ENCODE peak calls at places on chromosomes 5 and 9, in four cellular contexts. I, T, V and L are unnamed samples.

GRCh38 chr5:137374110-137374853 is 124.8 kb downstream of the SPOCK1 start:
- DNase-seq in T (no peak), V (no peak), I (no peak), L (no peak)

GRCh38 chr5:93582677-93583524 is at the start of gene NR2F1:
- DNase-seq in I (peak; percentile 99), V (peak; percentile 92), T (peak; percentile 99), L (peak; percentile 42)

GRCh38 chr9:114367823-114368609 is 19.8 kb downstream of the AKNA start:
- DNase-seq in I (no peak), V (no peak), T (no peak), L (no peak)

GRCh38 chr9:18017136-18017535 is 438.3 kb downstream of the SH3GL2 start:
- DNase-seq in I (no peak), T (no peak), V (no peak), L (no peak)

GRCh38 chr9:21579209-21579608 is 97.1 kb upstream of the IFNE start:
- DNase-seq in T (peak; percentile 10), I (no peak), V (no peak), L (no peak)

GRCh38 chr5:95760291-95761191 is 29.4 kb downstream of the RHOBTB3 start:
- DNase-seq in I (no peak), V (no peak), T (peak; percentile 99), L (no peak)

GRCh38 chr9:37618817-37619216 is 26.4 kb upstream of the TOMM5 start:
- DNase-seq in T (peak; percentile 86), V (no peak), I (no peak), L (peak; percentile 49)

GRCh38 chr9:134057751-134058701 is 9.8 kb downstream of the BRD3 start:
- DNase-seq in V (no peak), T (no peak), I (no peak), L (no peak)

GRCh38 chr5:134575316-134575715 is 49.8 kb downstream of the JADE2 start:
- DNase-seq in V (no peak), I (no peak), T (no peak), L (no peak)

GRCh38 chr5:134578578-134579283 is 53.3 kb downstream of the JADE2 start:
- DNase-seq in V (no peak), I (no peak), T (no peak), L (no peak)

GRCh38 chr5:134577796-134578577 is 52.5 kb downstream of the JADE2 start:
- DNase-seq in V (peak; percentile 86), I (peak; percentile 84), T (peak; percentile 75), L (peak; percentile 93)

GRCh38 chr5:134576386-134577021 is 51.0 kb downstream of the JADE2 start:
- DNase-seq in I (no peak), T (no peak), V (no peak), L (peak; percentile 58)

GRCh38 chr5:134577022-134577795 is 51.7 kb downstream of the JADE2 start:
- DNase-seq in I (no peak), T (peak; percentile 83), V (no peak), L (peak; percentile 35)
- H4K8ac ChIP-seq in I (no peak overlapping the region), T (peak overlapping the region; percentile 75), V (no peak overlapping the region), L (no peak overlapping the region)

GRCh38 chr5:55569513-55569865 is 34.7 kb upstream of the PLPP1 start:
- DNase-seq in I (no peak), T (no peak), V (no peak), L (no peak)
- H4K8ac ChIP-seq in I (no peak overlapping the region), T (no peak overlapping the region), V (no peak overlapping the region), L (peak overlapping the region; percentile 90)

GRCh38 chr9:136059321-136059791 is 35.7 kb downstream of the NACC2 start:
- DNase-seq in T (no peak), I (no peak), V (no peak), L (no peak)

GRCh38 chr9:136060671-136061371 is 34.3 kb downstream of the NACC2 start:
- DNase-seq in T (no peak), V (no peak), I (no peak), L (no peak)

GRCh38 chr9:136059851-136060670 is 35.0 kb downstream of the NACC2 start:
- DNase-seq in I (no peak), T (peak; percentile 62), V (no peak), L (no peak)

GRCh38 chr9:136062657-136063439 is 32.2 kb downstream of the NACC2 start:
- DNase-seq in V (no peak), I (no peak), T (no peak), L (no peak)

DNA sequence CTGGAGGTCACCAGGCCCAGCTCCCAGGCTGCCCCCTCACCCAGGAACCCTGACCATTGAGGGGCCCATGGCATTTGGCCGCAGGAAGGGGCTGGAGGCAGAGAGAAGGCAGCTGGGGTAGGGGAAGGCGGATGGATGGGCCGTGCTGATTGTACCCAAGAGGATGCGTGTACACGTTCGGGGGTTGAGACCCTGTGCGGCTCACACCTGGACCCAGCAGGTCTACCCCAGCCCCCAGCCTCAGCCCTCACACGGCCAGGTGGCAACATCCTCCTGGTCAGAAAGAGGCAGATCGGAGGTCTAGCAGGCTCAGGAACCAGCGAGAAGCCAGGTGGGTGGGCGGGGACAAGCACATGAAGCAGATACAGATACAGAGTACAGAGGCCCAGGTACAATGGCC is 33.7 kb downstream of the NACC2 start:
- DNase-seq in I (no peak), V (no peak), T (no peak), L (no peak)
- H4K8ac ChIP-seq in I (no peak overlapping the region), V (no peak overlapping the region), T (no peak overlapping the region), L (no peak overlapping the region)

GRCh38 chr9:2477755-2478154 is 143.8 kb upstream of the VLDLR start:
- DNase-seq in I (no peak), T (peak; percentile 43), V (no peak), L (peak; percentile 14)
- H4K8ac ChIP-seq in I (no peak overlapping the region), T (no peak overlapping the region), V (no peak overlapping the region), L (no peak overlapping the region)

DNA sequence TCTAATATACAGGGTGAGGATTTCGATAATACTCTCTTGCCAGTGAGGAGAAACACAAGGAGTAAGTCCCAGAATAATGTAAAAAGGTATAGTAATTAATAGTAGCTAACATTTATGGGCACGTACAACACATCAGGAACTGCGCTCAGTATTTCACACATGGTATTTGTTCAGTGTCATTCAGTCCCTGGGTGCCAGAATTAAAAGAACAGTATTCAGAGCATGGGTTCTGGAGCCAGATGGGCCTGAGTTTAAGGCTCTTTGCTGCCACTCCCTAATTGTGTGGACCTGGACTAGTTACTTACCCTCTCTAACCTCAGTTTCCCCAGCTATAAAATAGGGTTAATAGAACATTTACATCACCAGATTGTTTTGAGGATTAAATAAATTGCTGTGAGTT is 16.3 kb downstream of the OSTF1 start:
- DNase-seq in T (no peak), I (no peak), V (no peak), L (no peak)
- H4K8ac ChIP-seq in T (no peak overlapping the region), I (no peak overlapping the region), V (no peak overlapping the region), L (no peak overlapping the region)